ENCODE peak calls at places on chromosomes 5 and 9, in four cellular contexts. E is GM12891, F is ELR, Z is A172. S is an unnamed sample.
A peak's percentile ranks its signal among the peaks of the same experiment; 100 is the strongest.

GRCh38 chr9:25724424-25724823 is 46.2 kb upstream of the TUSC1 start:
- DNase-seq in E (no peak), F (peak; percentile 1), Z (peak; percentile 70), S (peak; percentile 27)

GRCh38 chr5:33228149-33228548 is 212.6 kb upstream of the TARS1 start:
- DNase-seq in E (no peak), Z (no peak), F (no peak), S (no peak)

GRCh38 chr9:34507556-34507955 is 15.2 kb downstream of the ENHO start:
- DNase-seq in Z (no peak), E (no peak), F (no peak), S (no peak)

GRCh38 chr5:89513299-89514044 is 630.5 kb upstream of the MEF2C start:
- DNase-seq in E (no peak), F (no peak), Z (no peak), S (no peak)

GRCh38 chr5:31385774-31386537 is 145.9 kb downstream of the DROSHA start:
- DNase-seq in E (no peak), F (peak; percentile 42), Z (peak; percentile 78), S (peak; percentile 46)

GRCh38 chr5:168424506-168425298 is 61.6 kb upstream of the RARS1 start:
- DNase-seq in E (no peak), F (peak; percentile 62), Z (peak; percentile 70), S (peak; percentile 44)

GRCh38 chr9:37618817-37619216 is 26.4 kb upstream of the TOMM5 start:
- DNase-seq in Z (peak; percentile 85), E (no peak), F (peak; percentile 83), S (no peak)

GRCh38 chr5:14415516-14416074 is 166.0 kb upstream of the OTULINL start:
- DNase-seq in Z (no peak), F (no peak), E (no peak), S (no peak)

GRCh38 chr5:163916856-163917255 is 411.4 kb downstream of the MAT2B start:
- DNase-seq in Z (no peak), E (no peak), F (no peak), S (peak; percentile 37)

GRCh38 chr5:1323803-1324173 is 21.1 kb downstream of the CLPTM1L start:
- DNase-seq in F (no peak), Z (no peak), E (no peak), S (no peak)

GRCh38 chr5:14816999-14817761 is 54.4 kb downstream of the ANKH start:
- DNase-seq in E (no peak), Z (peak; percentile 80), F (peak; percentile 90), S (peak; percentile 92)

GRCh38 chr9:93096811-93097382 is 880 bp downstream of the CARD19 start:
- DNase-seq in E (no peak), F (no peak), Z (no peak), S (no peak)

GRCh38 chr5:159041754-159042153 is 58.0 kb downstream of the EBF1 start:
- DNase-seq in E (no peak), Z (no peak), F (no peak), S (no peak)

GRCh38 chr9:137295313-137296213 is 6.5 kb downstream of the NRARP start:
- DNase-seq in F (peak; percentile 40), E (peak; percentile 91), Z (no peak), S (no peak)

S was measured in MCF 10A.